ENCODE peak calls at places on chromosome 6, in four cellular contexts. One of them, this sample, is unnamed.
A peak's percentile ranks its signal among the peaks of the same experiment; 100 is the strongest.

GRCh38 chr6:134735461-134735860 is 214.4 kb downstream of the ALDH8A1 start:
- DNase-seq in spleen: no peak
- DNase-seq in HepG2: no peak
- DNase-seq in heart left ventricle: no peak
- DNase-seq in this sample: no peak

GRCh38 chr6:147000545-147001488 is 203.4 kb upstream of the STXBP5 start:
- DNase-seq in HepG2: no peak
- DNase-seq in spleen: no peak
- DNase-seq in heart left ventricle: no peak
- DNase-seq in this sample: no peak

GRCh38 chr6:136036601-136037000 is 185.1 kb downstream of the PDE7B start:
- DNase-seq in spleen: no peak
- DNase-seq in heart left ventricle: no peak
- DNase-seq in HepG2: no peak
- DNase-seq in this sample: no peak

GRCh38 chr6:76789580-76789979 is 673.7 kb downstream of the HTR1B start:
- DNase-seq in HepG2: no peak
- DNase-seq in heart left ventricle: no peak
- DNase-seq in spleen: no peak
- DNase-seq in this sample: no peak

GRCh38 chr6:128558021-128558420 is 37.6 kb upstream of the PTPRK start:
- DNase-seq in spleen: no peak
- DNase-seq in HepG2: no peak
- DNase-seq in heart left ventricle: no peak
- DNase-seq in this sample: no peak

GRCh38 chr6:150907385-150907784 is 41.9 kb downstream of the MTHFD1L start:
- DNase-seq in spleen: no peak
- DNase-seq in HepG2: no peak
- DNase-seq in heart left ventricle: no peak
- DNase-seq in this sample: no peak

GRCh38 chr6:109783245-109783990 is 92.3 kb downstream of the FIG4 start:
- DNase-seq in heart left ventricle: no peak
- DNase-seq in HepG2: no peak
- DNase-seq in spleen: no peak
- DNase-seq in this sample: no peak

GRCh38 chr6:112502348-112503130 is 155.4 kb downstream of the RFPL4B start:
- DNase-seq in spleen: no peak
- DNase-seq in heart left ventricle: no peak
- DNase-seq in HepG2: no peak
- DNase-seq in this sample: no peak

GRCh38 chr6:168546173-168546572 is 105.2 kb downstream of the SMOC2 start:
- DNase-seq in heart left ventricle: no peak
- DNase-seq in HepG2: no peak
- DNase-seq in spleen: no peak
- DNase-seq in this sample: no peak

GRCh38 chr6:149484733-149485700 is at the start of gene ZC3H12D:
- DNase-seq in heart left ventricle: peak; percentile 41
- DNase-seq in HepG2: peak; percentile 91
- DNase-seq in spleen: peak; percentile 91
- DNase-seq in this sample: no peak

GRCh38 chr6:83505376-83505775 is 7.0 kb upstream of the PRSS35 start:
- DNase-seq in heart left ventricle: peak; percentile 20
- DNase-seq in HepG2: no peak
- DNase-seq in spleen: no peak
- DNase-seq in this sample: no peak

GRCh38 chr6:15887491-15888461 is 224.9 kb upstream of the DTNBP1 start:
- DNase-seq in HepG2: no peak
- DNase-seq in spleen: no peak
- DNase-seq in heart left ventricle: no peak
- DNase-seq in this sample: no peak

GRCh38 chr6:12009904-12010634 is 2.0 kb upstream of the HIVEP1 start:
- DNase-seq in spleen: no peak
- DNase-seq in heart left ventricle: peak; percentile 30
- DNase-seq in HepG2: no peak
- DNase-seq in this sample: no peak

GRCh38 chr6:83429857-83430605 is 820 bp downstream of the ME1 start:
- DNase-seq in heart left ventricle: no peak
- DNase-seq in HepG2: no peak
- DNase-seq in spleen: no peak
- DNase-seq in this sample: no peak

GRCh38 chr6:52749546-52750152 is 13.6 kb downstream of the GSTA2 start:
- DNase-seq in heart left ventricle: no peak
- DNase-seq in HepG2: no peak
- DNase-seq in spleen: no peak
- DNase-seq in this sample: no peak

GRCh38 chr6:123467437-123467836 is 169.3 kb downstream of the TRDN start:
- DNase-seq in heart left ventricle: no peak
- DNase-seq in HepG2: no peak
- DNase-seq in spleen: no peak
- DNase-seq in this sample: no peak

GRCh38 chr6:167564416-167565250 is 239.7 kb downstream of the TTLL2 start:
- DNase-seq in spleen: no peak
- DNase-seq in HepG2: no peak
- DNase-seq in heart left ventricle: no peak
- DNase-seq in this sample: no peak

GRCh38 chr6:109096198-109096597 is 891 bp downstream of the CEP57L1 start:
- DNase-seq in spleen: no peak
- DNase-seq in HepG2: no peak
- DNase-seq in heart left ventricle: no peak
- DNase-seq in this sample: no peak

GRCh38 chr6:24428615-24429014 is 25.9 kb downstream of the MRS2 start:
- DNase-seq in HepG2: no peak
- DNase-seq in heart left ventricle: no peak
- DNase-seq in spleen: no peak
- DNase-seq in this sample: no peak

GRCh38 chr6:148082721-148083120 is 259.9 kb upstream of the SASH1 start:
- DNase-seq in HepG2: no peak
- DNase-seq in spleen: no peak
- DNase-seq in heart left ventricle: no peak
- DNase-seq in this sample: no peak

GRCh38 chr6:127737768-127738167 is 160.8 kb downstream of the C6orf58 start:
- DNase-seq in HepG2: no peak
- DNase-seq in spleen: no peak
- DNase-seq in heart left ventricle: no peak
- DNase-seq in this sample: no peak

GRCh38 chr6:41441598-41442205 is 104.5 kb upstream of the FOXP4 start:
- DNase-seq in HepG2: no peak
- DNase-seq in spleen: no peak
- DNase-seq in heart left ventricle: no peak
- DNase-seq in this sample: no peak

GRCh38 chr6:48641544-48641943 is 530.5 kb upstream of the PTCHD4 start:
- DNase-seq in HepG2: no peak
- DNase-seq in spleen: no peak
- DNase-seq in heart left ventricle: no peak
- DNase-seq in this sample: no peak

GRCh38 chr6:163608060-163608752 is 193.7 kb downstream of the QKI start:
- DNase-seq in HepG2: no peak
- DNase-seq in spleen: no peak
- DNase-seq in heart left ventricle: no peak
- DNase-seq in this sample: no peak

GRCh38 chr6:67639161-67639560 is 995.9 kb upstream of the ADGRB3 start:
- DNase-seq in HepG2: no peak
- DNase-seq in heart left ventricle: no peak
- DNase-seq in spleen: no peak
- DNase-seq in this sample: no peak
- TF ChIP-seq CTCF in HepG2: no peak
- TF ChIP-seq CTCF in heart left ventricle: no peak
- TF ChIP-seq CTCF in spleen: no peak
- TF ChIP-seq CTCF in this sample: no peak

DNA sequence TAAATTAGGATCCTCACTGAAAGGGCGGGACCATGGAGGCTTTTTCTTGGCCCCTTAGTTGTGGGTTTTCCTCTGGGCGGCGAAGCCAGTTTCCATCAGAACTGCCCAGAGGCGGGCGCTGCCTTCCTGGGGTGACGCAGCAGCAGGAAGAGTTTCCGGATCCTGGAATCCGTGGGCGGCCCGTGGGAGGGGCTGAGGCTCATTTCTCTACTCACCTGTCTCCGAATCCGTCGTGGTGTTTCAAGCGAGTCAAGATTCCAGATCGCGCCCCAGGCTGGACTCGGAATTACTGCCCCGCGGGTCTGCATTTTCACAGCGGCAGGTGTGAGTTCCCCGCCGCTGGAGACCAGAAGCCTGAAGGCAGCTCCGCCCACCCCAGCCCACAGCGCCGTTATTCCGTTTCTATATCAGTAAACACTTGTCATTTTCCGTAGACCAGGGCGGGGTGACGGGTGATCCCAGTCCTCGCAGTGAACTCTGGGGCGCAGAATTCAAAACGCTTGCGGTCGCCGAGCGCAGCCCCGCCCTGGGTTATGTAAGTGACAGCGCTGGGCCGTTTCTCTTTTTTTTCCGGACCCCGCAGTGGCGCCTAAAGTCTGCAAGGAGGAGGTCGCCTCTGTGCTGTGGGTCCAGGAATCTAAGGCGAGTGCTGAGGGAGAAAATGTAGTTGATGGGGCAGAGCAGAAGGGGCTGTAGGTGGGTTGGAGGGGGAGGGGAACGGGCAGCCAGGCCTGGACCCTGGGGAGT is 27.2 kb upstream of the POU5F1 start:
- DNase-seq in spleen: peak; percentile 98
- DNase-seq in heart left ventricle: peak; percentile 93
- DNase-seq in HepG2: peak; percentile 90
- DNase-seq in this sample: peak; percentile 89
- TF ChIP-seq POLR2A in spleen: peak; percentile 50
- TF ChIP-seq POLR2A in heart left ventricle: no peak
- TF ChIP-seq POLR2A in HepG2: peak; percentile 65
- TF ChIP-seq POLR2A in this sample: peak; percentile 78

GRCh38 chr6:33692760-33693158 is 18.7 kb downstream of the UQCC2 start:
- DNase-seq in HepG2: no peak
- DNase-seq in heart left ventricle: no peak
- DNase-seq in spleen: peak; percentile 93
- DNase-seq in this sample: peak; percentile 36
- H3K4me3 ChIP-seq in HepG2: no peak overlapping the region
- H3K4me3 ChIP-seq in heart left ventricle: no peak overlapping the region
- H3K4me3 ChIP-seq in spleen: no peak overlapping the region
- H3K4me3 ChIP-seq in this sample: no peak overlapping the region

GRCh38 chr6:28137458-28138020 is 4.1 kb upstream of the ZKSCAN8 start:
- DNase-seq in HepG2: no peak
- DNase-seq in spleen: no peak
- DNase-seq in heart left ventricle: no peak
- DNase-seq in this sample: no peak

GRCh38 chr6:28135393-28135792 is 6.3 kb upstream of the ZKSCAN8 start:
- DNase-seq in heart left ventricle: no peak
- DNase-seq in spleen: no peak
- DNase-seq in HepG2: no peak
- DNase-seq in this sample: no peak

GRCh38 chr6:28134716-28135115 is 7.0 kb upstream of the ZKSCAN8 start:
- DNase-seq in heart left ventricle: no peak
- DNase-seq in HepG2: no peak
- DNase-seq in spleen: no peak
- DNase-seq in this sample: no peak

GRCh38 chr6:28136585-28137457 is 4.9 kb upstream of the ZKSCAN8 start:
- DNase-seq in spleen: peak; percentile 92
- DNase-seq in HepG2: peak; percentile 94
- DNase-seq in heart left ventricle: peak; percentile 91
- DNase-seq in this sample: peak; percentile 95

GRCh38 chr6:28134015-28134414 is 7.7 kb upstream of the ZKSCAN8 start:
- DNase-seq in HepG2: peak; percentile 59
- DNase-seq in heart left ventricle: no peak
- DNase-seq in spleen: no peak
- DNase-seq in this sample: no peak
- TF ChIP-seq CTCF in HepG2: peak; percentile 75
- TF ChIP-seq CTCF in heart left ventricle: peak; percentile 38
- TF ChIP-seq CTCF in spleen: no peak
- TF ChIP-seq CTCF in this sample: no peak

GRCh38 chr6:30742316-30743098 is at the start of gene FLOT1:
- DNase-seq in spleen: peak; percentile 99
- DNase-seq in heart left ventricle: peak; percentile 97
- DNase-seq in HepG2: peak; percentile 97
- DNase-seq in this sample: peak; percentile 94

GRCh38 chr6:30744054-30744805 is at the start of gene IER3:
- DNase-seq in spleen: peak; percentile 95
- DNase-seq in HepG2: peak; percentile 89
- DNase-seq in heart left ventricle: peak; percentile 91
- DNase-seq in this sample: peak; percentile 84

GRCh38 chr6:30741789-30742315 is 635 bp downstream of the FLOT1 start:
- DNase-seq in spleen: peak; percentile 80
- DNase-seq in HepG2: no peak
- DNase-seq in heart left ventricle: no peak
- DNase-seq in this sample: no peak

GRCh38 chr6:30740993-30741784 is 1.3 kb downstream of the FLOT1 start:
- DNase-seq in spleen: no peak
- DNase-seq in HepG2: no peak
- DNase-seq in heart left ventricle: no peak
- DNase-seq in this sample: no peak

DNA sequence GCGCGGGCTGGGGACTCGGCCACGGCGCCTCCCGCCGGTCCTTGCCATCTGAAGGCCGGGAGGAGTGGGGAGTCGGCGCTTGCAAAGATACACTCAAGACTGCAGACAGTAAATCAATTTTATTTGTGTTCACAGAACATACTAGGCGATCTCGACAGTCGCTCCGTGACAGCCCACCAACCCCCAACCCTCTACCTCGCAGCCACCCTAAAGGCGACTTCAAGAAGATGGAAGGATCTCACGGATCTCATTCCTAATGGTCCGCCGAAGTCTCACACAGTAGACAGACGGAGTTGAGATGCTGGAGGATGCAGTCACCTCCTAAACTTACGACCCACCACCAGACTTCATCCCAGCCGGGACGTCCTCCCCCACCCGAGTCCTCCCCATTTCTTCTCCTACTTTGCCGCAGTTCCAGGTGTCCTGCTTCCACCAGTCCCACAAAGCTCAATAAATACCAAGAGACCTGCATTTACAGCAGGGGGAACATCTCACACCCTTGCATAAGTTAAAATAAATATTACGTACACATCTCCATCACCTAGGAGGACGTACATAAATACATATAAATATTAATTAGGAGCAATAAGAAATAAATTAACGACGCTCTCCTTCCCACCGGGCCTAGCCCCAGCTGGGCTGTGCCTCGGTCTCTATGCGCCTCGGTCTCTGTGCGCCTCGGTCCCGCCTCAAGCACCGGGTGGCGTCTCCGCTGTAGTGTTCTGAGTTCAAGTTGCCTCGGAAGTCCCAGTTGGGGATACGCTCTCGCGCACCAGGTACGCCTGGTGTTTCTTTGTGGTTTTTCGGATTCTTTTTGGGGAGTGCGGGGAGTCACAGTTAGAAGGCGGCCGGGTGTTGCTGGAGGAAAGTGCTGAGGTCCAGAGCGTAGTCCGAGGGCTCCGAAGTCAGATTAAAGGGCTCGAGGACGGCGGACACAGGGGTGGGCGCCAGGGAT is 889 bp upstream of the FLOT1 start:
- DNase-seq in heart left ventricle: peak; percentile 52
- DNase-seq in spleen: peak; percentile 86
- DNase-seq in HepG2: no peak
- DNase-seq in this sample: peak; percentile 50
- TF ChIP-seq POLR2A in heart left ventricle: no peak
- TF ChIP-seq POLR2A in spleen: no peak
- TF ChIP-seq POLR2A in HepG2: no peak
- TF ChIP-seq POLR2A in this sample: no peak

This sample was measured in ovary.